ENCODE peak calls at places on chromosomes 3 and 15, in eight cellular contexts. M is COR-L47; J is putamen; W is sciatic nerve; I is CD4-positive, CD25-positive, alpha-beta regulatory T cell; K is posterior cingulate gyrus; U is kidney tubule cell; T is Calu3. A is an unnamed sample.
A peak's percentile ranks its signal among the peaks of the same experiment; 100 is the strongest.

GRCh38 chr3:55484191-55484644 is 2.9 kb downstream of the WNT5A start:
- DNase-seq in I (no peak), M (no peak), U (no peak), T (no peak), J (no peak), K (no peak), W (no peak), A (no peak)

GRCh38 chr3:52147804-52148203 is 6.4 kb downstream of the POC1A start:
- DNase-seq in K (no peak), M (no peak), J (no peak), U (no peak), T (no peak), I (no peak), W (no peak), A (no peak)

GRCh38 chr3:106168941-106169340 is 300.1 kb upstream of the CBLB start:
- DNase-seq in T (no peak), I (no peak), M (no peak), W (no peak), U (no peak), J (no peak), K (no peak), A (peak; percentile 4)

GRCh38 chr3:16222547-16222946 is 42.2 kb downstream of the DPH3 start:
- DNase-seq in W (no peak), T (no peak), J (no peak), U (no peak), M (no peak), K (no peak), I (no peak), A (no peak)

GRCh38 chr3:172512363-172512762 is 10.9 kb downstream of the TNFSF10 start:
- DNase-seq in J (peak; percentile 25), K (no peak), T (no peak), I (no peak), M (no peak), U (no peak), W (peak; percentile 67), A (no peak)

GRCh38 chr15:31399544-31400171 is 73.0 kb downstream of the KLF13 start:
- DNase-seq in U (peak; percentile 21), K (no peak), M (peak; percentile 85), I (no peak), T (no peak), W (no peak), J (no peak), A (no peak)

GRCh38 chr3:120100711-120101110 is 6.5 kb upstream of the GSK3B start:
- DNase-seq in T (no peak), K (no peak), J (no peak), I (no peak), U (no peak), M (no peak), W (no peak), A (no peak)

GRCh38 chr15:56948000-56948765 is 29.7 kb downstream of the TCF12 start:
- DNase-seq in K (no peak), M (no peak), W (no peak), U (no peak), T (no peak), J (no peak), I (no peak), A (no peak)